ENCODE peak calls at places on chromosomes 13 and 19, in nine cellular contexts. One of them, this sample, is unnamed.

GRCh38 chr13:33213024-33213795 is 72.3 kb downstream of the STARD13 start:
- DNase-seq in tibial artery: no peak
- DNase-seq in astrocyte of the spinal cord: peak
- DNase-seq in lower leg skin: no peak
- DNase-seq in right lobe of liver: no peak
- DNase-seq in dorsolateral prefrontal cortex: no peak
- DNase-seq in GM10248: no peak
- DNase-seq in fibroblast of mammary gland: no peak
- DNase-seq in neural progenitor cell: peak
- DNase-seq in this sample: no peak

GRCh38 chr19:4057913-4058695 is 8.6 kb downstream of the ZBTB7A start:
- DNase-seq in GM10248: no peak
- DNase-seq in right lobe of liver: peak
- DNase-seq in dorsolateral prefrontal cortex: no peak
- DNase-seq in astrocyte of the spinal cord: peak
- DNase-seq in lower leg skin: peak
- DNase-seq in tibial artery: peak
- DNase-seq in fibroblast of mammary gland: peak
- DNase-seq in neural progenitor cell: no peak
- DNase-seq in this sample: no peak

GRCh38 chr19:48043675-48044258 is at the start of gene CABP5:
- DNase-seq in right lobe of liver: no peak
- DNase-seq in neural progenitor cell: no peak
- DNase-seq in dorsolateral prefrontal cortex: no peak
- DNase-seq in tibial artery: no peak
- DNase-seq in lower leg skin: no peak
- DNase-seq in astrocyte of the spinal cord: no peak
- DNase-seq in fibroblast of mammary gland: no peak
- DNase-seq in GM10248: no peak
- DNase-seq in this sample: no peak

GRCh38 chr13:51435002-51435578 is 17.7 kb downstream of the INTS6 start:
- DNase-seq in tibial artery: no peak
- DNase-seq in dorsolateral prefrontal cortex: no peak
- DNase-seq in right lobe of liver: no peak
- DNase-seq in astrocyte of the spinal cord: peak
- DNase-seq in GM10248: no peak
- DNase-seq in neural progenitor cell: no peak
- DNase-seq in lower leg skin: no peak
- DNase-seq in fibroblast of mammary gland: peak
- DNase-seq in this sample: no peak

GRCh38 chr19:35392742-35393350 is 22.0 kb downstream of the GPR42 start:
- DNase-seq in right lobe of liver: no peak
- DNase-seq in dorsolateral prefrontal cortex: no peak
- DNase-seq in neural progenitor cell: no peak
- DNase-seq in fibroblast of mammary gland: no peak
- DNase-seq in GM10248: no peak
- DNase-seq in lower leg skin: peak
- DNase-seq in tibial artery: no peak
- DNase-seq in astrocyte of the spinal cord: no peak
- DNase-seq in this sample: no peak

GRCh38 chr19:17975032-17975431 is 8.1 kb downstream of the KCNN1 start:
- DNase-seq in lower leg skin: no peak
- DNase-seq in GM10248: no peak
- DNase-seq in neural progenitor cell: no peak
- DNase-seq in astrocyte of the spinal cord: no peak
- DNase-seq in tibial artery: no peak
- DNase-seq in dorsolateral prefrontal cortex: no peak
- DNase-seq in fibroblast of mammary gland: no peak
- DNase-seq in right lobe of liver: no peak
- DNase-seq in this sample: no peak

GRCh38 chr19:38606131-38606530 is 11.6 kb downstream of the MAP4K1 start:
- DNase-seq in GM10248: no peak
- DNase-seq in right lobe of liver: no peak
- DNase-seq in neural progenitor cell: peak
- DNase-seq in fibroblast of mammary gland: no peak
- DNase-seq in dorsolateral prefrontal cortex: no peak
- DNase-seq in lower leg skin: no peak
- DNase-seq in astrocyte of the spinal cord: no peak
- DNase-seq in tibial artery: no peak
- DNase-seq in this sample: no peak

GRCh38 chr13:91398413-91399188 is at the start of gene GPC5:
- DNase-seq in tibial artery: peak
- DNase-seq in GM10248: peak
- DNase-seq in right lobe of liver: peak
- DNase-seq in astrocyte of the spinal cord: peak
- DNase-seq in neural progenitor cell: peak
- DNase-seq in fibroblast of mammary gland: peak
- DNase-seq in dorsolateral prefrontal cortex: peak
- DNase-seq in lower leg skin: peak
- DNase-seq in this sample: peak

GRCh38 chr13:45989607-45990006 is 62.9 kb downstream of the ZC3H13 start:
- DNase-seq in neural progenitor cell: no peak
- DNase-seq in fibroblast of mammary gland: peak
- DNase-seq in tibial artery: no peak
- DNase-seq in dorsolateral prefrontal cortex: no peak
- DNase-seq in astrocyte of the spinal cord: peak
- DNase-seq in GM10248: no peak
- DNase-seq in lower leg skin: no peak
- DNase-seq in right lobe of liver: no peak
- DNase-seq in this sample: no peak

GRCh38 chr13:37187110-37187509 is 81.6 kb upstream of the CSNK1A1L start:
- DNase-seq in right lobe of liver: no peak
- DNase-seq in fibroblast of mammary gland: no peak
- DNase-seq in lower leg skin: no peak
- DNase-seq in tibial artery: no peak
- DNase-seq in GM10248: no peak
- DNase-seq in dorsolateral prefrontal cortex: no peak
- DNase-seq in neural progenitor cell: no peak
- DNase-seq in astrocyte of the spinal cord: peak
- DNase-seq in this sample: no peak

GRCh38 chr13:93758575-93758974 is 532.0 kb downstream of the GPC6 start:
- DNase-seq in lower leg skin: no peak
- DNase-seq in GM10248: no peak
- DNase-seq in tibial artery: no peak
- DNase-seq in fibroblast of mammary gland: peak
- DNase-seq in dorsolateral prefrontal cortex: no peak
- DNase-seq in neural progenitor cell: no peak
- DNase-seq in right lobe of liver: no peak
- DNase-seq in astrocyte of the spinal cord: peak
- DNase-seq in this sample: no peak

GRCh38 chr13:102394158-102395053 is 7.4 kb downstream of the FGF14 start:
- DNase-seq in right lobe of liver: peak
- DNase-seq in tibial artery: peak
- DNase-seq in lower leg skin: peak
- DNase-seq in GM10248: peak
- DNase-seq in neural progenitor cell: peak
- DNase-seq in fibroblast of mammary gland: peak
- DNase-seq in dorsolateral prefrontal cortex: peak
- DNase-seq in astrocyte of the spinal cord: peak
- DNase-seq in this sample: peak

GRCh38 chr19:4573682-4574081 is 14.2 kb upstream of the SEMA6B start:
- DNase-seq in dorsolateral prefrontal cortex: no peak
- DNase-seq in GM10248: no peak
- DNase-seq in astrocyte of the spinal cord: no peak
- DNase-seq in neural progenitor cell: no peak
- DNase-seq in right lobe of liver: no peak
- DNase-seq in lower leg skin: no peak
- DNase-seq in tibial artery: no peak
- DNase-seq in fibroblast of mammary gland: no peak
- DNase-seq in this sample: no peak

GRCh38 chr13:95233026-95233635 is 68.1 kb downstream of the ABCC4 start:
- DNase-seq in GM10248: no peak
- DNase-seq in dorsolateral prefrontal cortex: no peak
- DNase-seq in fibroblast of mammary gland: peak
- DNase-seq in right lobe of liver: no peak
- DNase-seq in astrocyte of the spinal cord: no peak
- DNase-seq in neural progenitor cell: no peak
- DNase-seq in tibial artery: no peak
- DNase-seq in lower leg skin: no peak
- DNase-seq in this sample: no peak

GRCh38 chr19:55390461-55390880 is 4.7 kb downstream of the RPL28 start:
- DNase-seq in tibial artery: no peak
- DNase-seq in right lobe of liver: no peak
- DNase-seq in GM10248: no peak
- DNase-seq in lower leg skin: no peak
- DNase-seq in neural progenitor cell: no peak
- DNase-seq in fibroblast of mammary gland: no peak
- DNase-seq in dorsolateral prefrontal cortex: no peak
- DNase-seq in astrocyte of the spinal cord: peak
- DNase-seq in this sample: no peak

GRCh38 chr13:57739791-57740190 is 108.2 kb downstream of the PCDH17 start:
- DNase-seq in GM10248: no peak
- DNase-seq in astrocyte of the spinal cord: peak
- DNase-seq in dorsolateral prefrontal cortex: no peak
- DNase-seq in lower leg skin: no peak
- DNase-seq in right lobe of liver: no peak
- DNase-seq in fibroblast of mammary gland: no peak
- DNase-seq in neural progenitor cell: no peak
- DNase-seq in tibial artery: no peak
- DNase-seq in this sample: no peak

GRCh38 chr19:10895920-10896319 is 24.6 kb downstream of the CARM1 start:
- DNase-seq in tibial artery: no peak
- DNase-seq in dorsolateral prefrontal cortex: no peak
- DNase-seq in right lobe of liver: no peak
- DNase-seq in lower leg skin: no peak
- DNase-seq in neural progenitor cell: no peak
- DNase-seq in astrocyte of the spinal cord: no peak
- DNase-seq in GM10248: no peak
- DNase-seq in fibroblast of mammary gland: no peak
- DNase-seq in this sample: no peak
- TF ChIP-seq CTCF in tibial artery: no peak
- TF ChIP-seq CTCF in dorsolateral prefrontal cortex: no peak
- TF ChIP-seq CTCF in right lobe of liver: no peak
- TF ChIP-seq CTCF in lower leg skin: no peak
- TF ChIP-seq CTCF in neural progenitor cell: no peak
- TF ChIP-seq CTCF in astrocyte of the spinal cord: peak
- TF ChIP-seq CTCF in GM10248: peak
- TF ChIP-seq CTCF in fibroblast of mammary gland: peak
- TF ChIP-seq CTCF in this sample: no peak

DNA sequence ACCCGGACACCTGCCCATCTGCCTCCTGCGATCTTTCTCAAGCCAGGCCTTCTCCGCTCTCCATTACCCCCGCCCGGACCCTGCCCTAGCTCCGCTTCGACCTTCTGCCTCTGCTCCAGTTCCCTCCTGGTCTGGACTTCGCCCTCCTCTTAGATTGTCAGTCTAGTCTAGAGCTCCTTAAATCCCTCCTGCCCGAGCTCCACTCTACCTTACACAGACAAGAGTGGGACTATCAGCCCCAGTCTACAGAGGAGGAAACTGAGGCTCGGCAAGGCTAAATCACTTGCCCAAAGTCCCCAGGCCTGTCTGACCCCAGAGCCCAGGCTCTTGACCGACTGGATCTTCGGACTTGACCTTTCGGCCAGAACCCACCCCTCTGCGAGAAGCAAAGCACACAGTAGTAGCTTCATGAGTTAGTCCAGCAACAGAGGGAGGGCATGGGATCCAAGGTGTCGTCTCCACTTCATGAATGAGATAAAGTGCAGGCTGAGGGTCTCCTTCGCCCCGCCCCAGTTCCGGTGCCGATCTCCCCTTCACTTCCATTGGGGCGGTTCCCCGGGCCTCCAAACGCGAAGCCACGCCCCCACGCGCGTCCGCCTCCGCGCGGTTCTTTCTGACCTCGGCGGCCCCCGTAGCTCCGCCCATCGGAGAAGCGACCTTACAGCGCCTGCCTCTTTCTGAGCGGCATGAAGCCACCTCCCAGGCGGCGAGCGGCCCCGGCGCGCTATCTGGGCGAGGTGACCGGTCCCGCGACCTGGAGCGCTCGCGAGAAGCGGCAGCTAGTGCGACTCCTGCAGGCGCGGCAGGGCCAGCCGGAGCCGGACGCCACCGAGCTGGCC is at the start of gene SNAPC2:
- DNase-seq in tibial artery: peak
- DNase-seq in fibroblast of mammary gland: peak
- DNase-seq in right lobe of liver: peak
- DNase-seq in dorsolateral prefrontal cortex: peak
- DNase-seq in astrocyte of the spinal cord: peak
- DNase-seq in lower leg skin: peak
- DNase-seq in neural progenitor cell: peak
- DNase-seq in GM10248: peak
- DNase-seq in this sample: peak
- TF ChIP-seq CTCF in tibial artery: no peak
- TF ChIP-seq CTCF in fibroblast of mammary gland: no peak
- TF ChIP-seq CTCF in right lobe of liver: no peak
- TF ChIP-seq CTCF in dorsolateral prefrontal cortex: no peak
- TF ChIP-seq CTCF in astrocyte of the spinal cord: no peak
- TF ChIP-seq CTCF in lower leg skin: no peak
- TF ChIP-seq CTCF in neural progenitor cell: peak
- TF ChIP-seq CTCF in GM10248: no peak
- TF ChIP-seq CTCF in this sample: no peak

GRCh38 chr13:28819046-28819747 is 942 bp upstream of the MTUS2 start:
- DNase-seq in GM10248: peak
- DNase-seq in dorsolateral prefrontal cortex: no peak
- DNase-seq in right lobe of liver: no peak
- DNase-seq in neural progenitor cell: peak
- DNase-seq in tibial artery: no peak
- DNase-seq in fibroblast of mammary gland: peak
- DNase-seq in lower leg skin: no peak
- DNase-seq in astrocyte of the spinal cord: peak
- DNase-seq in this sample: no peak
- TF ChIP-seq CTCF in GM10248: no peak
- TF ChIP-seq CTCF in dorsolateral prefrontal cortex: no peak
- TF ChIP-seq CTCF in right lobe of liver: no peak
- TF ChIP-seq CTCF in neural progenitor cell: no peak
- TF ChIP-seq CTCF in tibial artery: no peak
- TF ChIP-seq CTCF in fibroblast of mammary gland: no peak
- TF ChIP-seq CTCF in lower leg skin: no peak
- TF ChIP-seq CTCF in astrocyte of the spinal cord: no peak
- TF ChIP-seq CTCF in this sample: no peak

GRCh38 chr19:5804516-5805464 is at the start of gene NRTN:
- DNase-seq in lower leg skin: peak
- DNase-seq in tibial artery: no peak
- DNase-seq in dorsolateral prefrontal cortex: no peak
- DNase-seq in right lobe of liver: no peak
- DNase-seq in GM10248: peak
- DNase-seq in astrocyte of the spinal cord: no peak
- DNase-seq in fibroblast of mammary gland: no peak
- DNase-seq in neural progenitor cell: peak
- DNase-seq in this sample: peak

GRCh38 chr19:5803752-5804515 is 933 bp upstream of the NRTN start:
- DNase-seq in dorsolateral prefrontal cortex: no peak
- DNase-seq in astrocyte of the spinal cord: peak
- DNase-seq in neural progenitor cell: peak
- DNase-seq in tibial artery: peak
- DNase-seq in right lobe of liver: peak
- DNase-seq in fibroblast of mammary gland: peak
- DNase-seq in lower leg skin: peak
- DNase-seq in GM10248: peak
- DNase-seq in this sample: peak

GRCh38 chr19:5806905-5807304 is 2.0 kb downstream of the NRTN start:
- DNase-seq in fibroblast of mammary gland: no peak
- DNase-seq in dorsolateral prefrontal cortex: no peak
- DNase-seq in right lobe of liver: no peak
- DNase-seq in astrocyte of the spinal cord: no peak
- DNase-seq in GM10248: no peak
- DNase-seq in tibial artery: no peak
- DNase-seq in lower leg skin: no peak
- DNase-seq in neural progenitor cell: no peak
- DNase-seq in this sample: no peak

GRCh38 chr19:5806133-5806489 is 1.2 kb downstream of the NRTN start:
- DNase-seq in fibroblast of mammary gland: no peak
- DNase-seq in GM10248: no peak
- DNase-seq in tibial artery: no peak
- DNase-seq in lower leg skin: no peak
- DNase-seq in right lobe of liver: no peak
- DNase-seq in astrocyte of the spinal cord: no peak
- DNase-seq in neural progenitor cell: no peak
- DNase-seq in dorsolateral prefrontal cortex: no peak
- DNase-seq in this sample: no peak

GRCh38 chr19:5805465-5806132 is 732 bp downstream of the NRTN start:
- DNase-seq in dorsolateral prefrontal cortex: no peak
- DNase-seq in astrocyte of the spinal cord: peak
- DNase-seq in right lobe of liver: peak
- DNase-seq in GM10248: peak
- DNase-seq in lower leg skin: peak
- DNase-seq in fibroblast of mammary gland: no peak
- DNase-seq in neural progenitor cell: peak
- DNase-seq in tibial artery: no peak
- DNase-seq in this sample: peak
- TF ChIP-seq CTCF in dorsolateral prefrontal cortex: peak
- TF ChIP-seq CTCF in astrocyte of the spinal cord: peak
- TF ChIP-seq CTCF in right lobe of liver: peak
- TF ChIP-seq CTCF in GM10248: peak
- TF ChIP-seq CTCF in lower leg skin: no peak
- TF ChIP-seq CTCF in fibroblast of mammary gland: peak
- TF ChIP-seq CTCF in neural progenitor cell: peak
- TF ChIP-seq CTCF in tibial artery: no peak
- TF ChIP-seq CTCF in this sample: no peak